ENCODE peak calls at places on chromosomes 7 and 10, in five cellular contexts. One of them, this sample, is unnamed.

GRCh38 chr7:18788026-18788425 is 292.5 kb downstream of the HDAC9 start:
- DNase-seq in right lobe of liver: no peak
- DNase-seq in neuronal stem cell: no peak
- DNase-seq in upper lobe of right lung: no peak
- DNase-seq in cardiac muscle cell: no peak
- DNase-seq in this sample: no peak

GRCh38 chr7:158774916-158775315 is 54.4 kb downstream of the ESYT2 start:
- DNase-seq in right lobe of liver: no peak
- DNase-seq in neuronal stem cell: no peak
- DNase-seq in upper lobe of right lung: no peak
- DNase-seq in cardiac muscle cell: no peak
- DNase-seq in this sample: no peak

GRCh38 chr10:86264481-86265231 is 101.9 kb downstream of the GRID1 start:
- DNase-seq in right lobe of liver: peak; percentile 28
- DNase-seq in neuronal stem cell: no peak
- DNase-seq in upper lobe of right lung: peak; percentile 56
- DNase-seq in cardiac muscle cell: no peak
- DNase-seq in this sample: peak; percentile 41

GRCh38 chr7:143126146-143126545 is 5.7 kb upstream of the PIP start:
- DNase-seq in right lobe of liver: no peak
- DNase-seq in neuronal stem cell: no peak
- DNase-seq in upper lobe of right lung: no peak
- DNase-seq in cardiac muscle cell: no peak
- DNase-seq in this sample: no peak

GRCh38 chr10:87658858-87659555 is 671 bp upstream of the PAPSS2 start:
- DNase-seq in right lobe of liver: no peak
- DNase-seq in neuronal stem cell: no peak
- DNase-seq in upper lobe of right lung: no peak
- DNase-seq in cardiac muscle cell: peak; percentile 47
- DNase-seq in this sample: no peak

GRCh38 chr10:89785095-89785494 is 83.7 kb downstream of the KIF20B start:
- DNase-seq in right lobe of liver: no peak
- DNase-seq in neuronal stem cell: no peak
- DNase-seq in upper lobe of right lung: no peak
- DNase-seq in cardiac muscle cell: no peak
- DNase-seq in this sample: no peak

GRCh38 chr10:8045728-8046494 is 8.6 kb upstream of the GATA3 start:
- DNase-seq in right lobe of liver: no peak
- DNase-seq in neuronal stem cell: no peak
- DNase-seq in upper lobe of right lung: no peak
- DNase-seq in cardiac muscle cell: no peak
- DNase-seq in this sample: no peak

GRCh38 chr7:68511281-68511680 is 1087.0 kb upstream of the AUTS2 start:
- DNase-seq in right lobe of liver: no peak
- DNase-seq in neuronal stem cell: peak; percentile 54
- DNase-seq in upper lobe of right lung: no peak
- DNase-seq in cardiac muscle cell: peak; percentile 7
- DNase-seq in this sample: no peak

GRCh38 chr10:78996449-78997129 is 72.2 kb upstream of the ZMIZ1 start:
- DNase-seq in right lobe of liver: peak; percentile 60
- DNase-seq in neuronal stem cell: no peak
- DNase-seq in upper lobe of right lung: no peak
- DNase-seq in cardiac muscle cell: no peak
- DNase-seq in this sample: no peak

GRCh38 chr10:69362471-69362954 is 54.2 kb downstream of the TACR2 start:
- DNase-seq in right lobe of liver: no peak
- DNase-seq in neuronal stem cell: no peak
- DNase-seq in upper lobe of right lung: peak; percentile 75
- DNase-seq in cardiac muscle cell: no peak
- DNase-seq in this sample: peak; percentile 70

GRCh38 chr7:51316262-51316665 is 345 bp downstream of the COBL start:
- DNase-seq in right lobe of liver: peak; percentile 79
- DNase-seq in neuronal stem cell: no peak
- DNase-seq in upper lobe of right lung: peak; percentile 83
- DNase-seq in cardiac muscle cell: no peak
- DNase-seq in this sample: peak; percentile 71

GRCh38 chr10:120508393-120508792 is 51.4 kb downstream of the PLPP4 start:
- DNase-seq in right lobe of liver: no peak
- DNase-seq in neuronal stem cell: no peak
- DNase-seq in upper lobe of right lung: no peak
- DNase-seq in cardiac muscle cell: no peak
- DNase-seq in this sample: no peak

GRCh38 chr10:79292789-79293746 is 54.2 kb upstream of the PPIF start:
- DNase-seq in right lobe of liver: no peak
- DNase-seq in neuronal stem cell: no peak
- DNase-seq in upper lobe of right lung: no peak
- DNase-seq in cardiac muscle cell: no peak
- DNase-seq in this sample: no peak

GRCh38 chr10:63260860-63261251 is 127.7 kb downstream of the NRBF2 start:
- DNase-seq in right lobe of liver: no peak
- DNase-seq in neuronal stem cell: no peak
- DNase-seq in upper lobe of right lung: no peak
- DNase-seq in cardiac muscle cell: no peak
- DNase-seq in this sample: no peak

GRCh38 chr10:3126741-3127342 is 45.7 kb downstream of the PITRM1 start:
- DNase-seq in right lobe of liver: no peak
- DNase-seq in neuronal stem cell: no peak
- DNase-seq in upper lobe of right lung: no peak
- DNase-seq in cardiac muscle cell: peak; percentile 84
- DNase-seq in this sample: no peak

GRCh38 chr10:102431452-102432124 is 786 bp downstream of the CUEDC2 start:
- DNase-seq in right lobe of liver: no peak
- DNase-seq in neuronal stem cell: no peak
- DNase-seq in upper lobe of right lung: no peak
- DNase-seq in cardiac muscle cell: no peak
- DNase-seq in this sample: no peak

GRCh38 chr7:19971941-19972340 is 198.5 kb upstream of the TMEM196 start:
- DNase-seq in right lobe of liver: no peak
- DNase-seq in neuronal stem cell: no peak
- DNase-seq in upper lobe of right lung: no peak
- DNase-seq in cardiac muscle cell: no peak
- DNase-seq in this sample: no peak

GRCh38 chr10:110209399-110209925 is 2.1 kb downstream of the MXI1 start:
- DNase-seq in right lobe of liver: peak; percentile 68
- DNase-seq in neuronal stem cell: peak; percentile 38
- DNase-seq in upper lobe of right lung: peak; percentile 74
- DNase-seq in cardiac muscle cell: peak; percentile 85
- DNase-seq in this sample: peak; percentile 66

GRCh38 chr10:59036311-59037017 is 140.0 kb upstream of the PHYHIPL start:
- DNase-seq in right lobe of liver: no peak
- DNase-seq in neuronal stem cell: no peak
- DNase-seq in upper lobe of right lung: no peak
- DNase-seq in cardiac muscle cell: peak; percentile 27
- DNase-seq in this sample: no peak

GRCh38 chr10:90227786-90228185 is 526.4 kb downstream of the KIF20B start:
- DNase-seq in right lobe of liver: no peak
- DNase-seq in neuronal stem cell: no peak
- DNase-seq in upper lobe of right lung: no peak
- DNase-seq in cardiac muscle cell: no peak
- DNase-seq in this sample: no peak

GRCh38 chr10:60883187-60883586 is 60.8 kb downstream of the RHOBTB1 start:
- DNase-seq in right lobe of liver: no peak
- DNase-seq in neuronal stem cell: peak; percentile 18
- DNase-seq in upper lobe of right lung: no peak
- DNase-seq in cardiac muscle cell: peak; percentile 31
- DNase-seq in this sample: no peak

GRCh38 chr10:129305046-129305445 is 162.0 kb upstream of the MGMT start:
- DNase-seq in right lobe of liver: no peak
- DNase-seq in neuronal stem cell: no peak
- DNase-seq in upper lobe of right lung: no peak
- DNase-seq in cardiac muscle cell: no peak
- DNase-seq in this sample: no peak

GRCh38 chr10:52665821-52666220 is 106.8 kb downstream of the MBL2 start:
- DNase-seq in right lobe of liver: no peak
- DNase-seq in neuronal stem cell: no peak
- DNase-seq in upper lobe of right lung: no peak
- DNase-seq in cardiac muscle cell: no peak
- DNase-seq in this sample: no peak

DNA sequence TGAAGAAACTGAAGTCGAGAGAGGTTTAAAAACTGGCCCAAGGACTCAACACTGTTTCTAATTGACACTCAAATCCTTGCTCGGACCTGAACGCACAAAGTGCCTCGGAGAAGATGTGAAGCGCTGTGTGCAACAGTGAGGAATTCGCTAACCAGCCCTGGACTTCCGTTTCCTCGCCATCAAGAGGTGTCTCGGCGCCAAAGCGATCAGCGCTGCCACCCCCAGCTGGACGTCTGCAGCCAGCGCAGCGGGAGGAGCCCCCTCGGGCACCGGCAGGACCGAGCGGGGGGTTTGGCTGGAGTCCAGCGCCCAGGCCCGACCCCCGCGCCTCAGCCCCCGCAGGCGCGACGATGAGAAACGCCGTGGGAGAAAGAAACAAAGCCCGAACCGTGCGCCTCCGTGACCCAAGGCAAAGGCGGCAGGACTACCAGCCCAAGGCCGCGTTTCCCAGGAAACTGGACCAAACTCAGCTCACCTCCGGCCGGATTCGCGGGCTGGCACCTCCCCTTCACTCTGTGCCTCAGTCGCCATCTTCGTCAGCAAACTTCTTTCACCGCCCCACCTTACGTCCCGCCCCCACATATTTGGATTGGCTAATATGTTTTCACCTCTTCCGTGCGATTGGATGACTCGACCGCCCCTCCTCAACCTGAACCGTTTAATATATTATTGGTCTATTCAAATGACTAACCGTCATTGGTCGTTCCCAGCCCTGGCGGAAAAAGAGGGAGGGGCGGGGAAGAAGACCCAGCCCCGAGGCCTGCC is at the start of gene ARHGAP19:
- DNase-seq in right lobe of liver: peak; percentile 96
- DNase-seq in neuronal stem cell: peak; percentile 96
- DNase-seq in upper lobe of right lung: peak; percentile 93
- DNase-seq in cardiac muscle cell: peak; percentile 97
- DNase-seq in this sample: peak; percentile 96
- H3K4me1 ChIP-seq in right lobe of liver: peaks cover 18% of the 10 kb centered on the region
- H3K4me1 ChIP-seq in neuronal stem cell: no peaks in the 10 kb centered on the region
- H3K4me1 ChIP-seq in upper lobe of right lung: peaks cover 6% of the 10 kb centered on the region
- H3K4me1 ChIP-seq in cardiac muscle cell: no peaks in the 10 kb centered on the region
- H3K4me1 ChIP-seq in this sample: peaks cover 10% of the 10 kb centered on the region

GRCh38 chr7:117135553-117135891 is 182.2 kb downstream of the ST7 start:
- DNase-seq in right lobe of liver: no peak
- DNase-seq in neuronal stem cell: no peak
- DNase-seq in upper lobe of right lung: no peak
- DNase-seq in cardiac muscle cell: no peak
- DNase-seq in this sample: no peak

GRCh38 chr7:117138474-117138873 is 184.4 kb downstream of the WNT2 start:
- DNase-seq in right lobe of liver: no peak
- DNase-seq in neuronal stem cell: no peak
- DNase-seq in upper lobe of right lung: no peak
- DNase-seq in cardiac muscle cell: no peak
- DNase-seq in this sample: no peak

GRCh38 chr7:117139691-117139984 is 183.2 kb downstream of the WNT2 start:
- DNase-seq in right lobe of liver: no peak
- DNase-seq in neuronal stem cell: no peak
- DNase-seq in upper lobe of right lung: no peak
- DNase-seq in cardiac muscle cell: no peak
- DNase-seq in this sample: no peak

GRCh38 chr7:117138943-117139690 is 183.7 kb downstream of the WNT2 start:
- DNase-seq in right lobe of liver: no peak
- DNase-seq in neuronal stem cell: no peak
- DNase-seq in upper lobe of right lung: no peak
- DNase-seq in cardiac muscle cell: no peak
- DNase-seq in this sample: no peak

GRCh38 chr7:117137868-117138267 is 184.6 kb downstream of the ST7 start:
- DNase-seq in right lobe of liver: no peak
- DNase-seq in neuronal stem cell: no peak
- DNase-seq in upper lobe of right lung: no peak
- DNase-seq in cardiac muscle cell: no peak
- DNase-seq in this sample: no peak
- H3K27ac ChIP-seq in right lobe of liver: no peak overlapping the region
- H3K27ac ChIP-seq in neuronal stem cell: no peak overlapping the region
- H3K27ac ChIP-seq in upper lobe of right lung: no peak overlapping the region
- H3K27ac ChIP-seq in cardiac muscle cell: peak overlapping the region; percentile 3
- H3K27ac ChIP-seq in this sample: no peak overlapping the region

DNA sequence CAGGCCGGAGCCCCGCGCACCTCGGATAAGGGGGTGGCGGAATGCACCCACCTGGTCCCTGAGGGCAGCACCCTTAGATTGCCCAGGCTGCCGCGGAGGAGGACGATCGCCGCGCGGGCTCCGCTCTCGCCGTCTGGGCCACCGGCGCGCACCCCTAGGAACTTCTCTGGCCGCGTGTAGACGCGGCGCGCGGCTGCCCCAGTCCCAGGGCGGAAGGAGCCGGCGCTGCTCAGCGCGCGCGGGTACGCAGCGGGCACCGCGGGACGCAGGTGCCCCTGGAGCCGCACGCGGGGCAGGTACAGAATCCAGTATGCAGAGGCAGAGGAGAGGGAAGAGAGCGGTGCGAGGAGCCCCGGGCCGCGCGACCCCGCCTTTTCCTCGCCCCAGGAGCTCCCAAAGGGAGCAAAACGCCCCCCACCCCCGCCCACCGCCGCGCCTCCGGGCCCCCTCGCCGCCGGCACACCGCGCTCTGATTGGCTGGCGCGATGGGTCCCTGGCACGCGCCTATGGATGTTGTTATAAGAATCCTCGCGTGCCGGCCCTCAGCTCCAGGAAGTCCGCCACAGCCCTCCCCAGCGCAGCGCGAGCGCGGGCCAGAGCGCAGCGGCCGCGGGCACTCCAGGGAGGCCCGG is at the start of gene PTF1A:
- DNase-seq in right lobe of liver: no peak
- DNase-seq in neuronal stem cell: no peak
- DNase-seq in upper lobe of right lung: no peak
- DNase-seq in cardiac muscle cell: no peak
- DNase-seq in this sample: no peak
- H3K27me3 ChIP-seq in right lobe of liver: peaks cover 32% of the 10 kb centered on the region
- H3K27me3 ChIP-seq in neuronal stem cell: peaks cover 96% of the 10 kb centered on the region
- H3K27me3 ChIP-seq in upper lobe of right lung: peaks cover 85% of the 10 kb centered on the region
- H3K27me3 ChIP-seq in cardiac muscle cell: peaks cover 100% of the 10 kb centered on the region
- H3K27me3 ChIP-seq in this sample: peaks cover 83% of the 10 kb centered on the region

GRCh38 chr7:47775238-47775637 is 173.0 kb downstream of the PKD1L1 start:
- DNase-seq in right lobe of liver: no peak
- DNase-seq in neuronal stem cell: no peak
- DNase-seq in upper lobe of right lung: no peak
- DNase-seq in cardiac muscle cell: no peak
- DNase-seq in this sample: no peak

GRCh38 chr7:47776335-47776734 is 171.9 kb downstream of the PKD1L1 start:
- DNase-seq in right lobe of liver: no peak
- DNase-seq in neuronal stem cell: no peak
- DNase-seq in upper lobe of right lung: no peak
- DNase-seq in cardiac muscle cell: no peak
- DNase-seq in this sample: no peak

GRCh38 chr7:47771301-47771989 is 176.8 kb downstream of the PKD1L1 start:
- DNase-seq in right lobe of liver: no peak
- DNase-seq in neuronal stem cell: no peak
- DNase-seq in upper lobe of right lung: no peak
- DNase-seq in cardiac muscle cell: no peak
- DNase-seq in this sample: no peak

GRCh38 chr7:47772492-47772891 is 175.8 kb downstream of the PKD1L1 start:
- DNase-seq in right lobe of liver: no peak
- DNase-seq in neuronal stem cell: no peak
- DNase-seq in upper lobe of right lung: no peak
- DNase-seq in cardiac muscle cell: no peak
- DNase-seq in this sample: no peak

DNA sequence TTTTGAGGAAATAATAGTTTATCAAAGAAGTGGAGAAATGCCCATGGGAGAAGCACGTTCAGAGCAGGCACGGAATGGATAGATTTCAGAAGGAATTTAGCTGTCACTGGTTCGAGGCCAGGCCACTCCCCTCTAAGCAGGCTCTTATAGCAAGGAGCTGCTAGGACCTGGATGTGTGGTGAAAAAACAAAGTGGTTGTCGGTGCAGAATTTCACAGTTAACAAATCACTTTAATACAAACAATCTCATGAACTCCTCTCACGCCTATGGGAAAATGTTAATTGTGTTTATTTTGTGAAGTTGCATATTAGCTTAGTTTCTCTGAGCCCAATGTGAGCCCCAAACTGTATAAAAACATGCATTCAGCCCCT is 176.3 kb downstream of the PKD1L1 start:
- DNase-seq in right lobe of liver: no peak
- DNase-seq in neuronal stem cell: no peak
- DNase-seq in upper lobe of right lung: no peak
- DNase-seq in cardiac muscle cell: no peak
- DNase-seq in this sample: no peak
- H3K4me1 ChIP-seq in right lobe of liver: peaks cover 10% of the 10 kb centered on the region
- H3K4me1 ChIP-seq in neuronal stem cell: no peaks in the 10 kb centered on the region
- H3K4me1 ChIP-seq in upper lobe of right lung: no peaks in the 10 kb centered on the region
- H3K4me1 ChIP-seq in cardiac muscle cell: no peaks in the 10 kb centered on the region
- H3K4me1 ChIP-seq in this sample: no peaks in the 10 kb centered on the region

This sample was measured in lower lobe of right lung.